ENCODE peak calls at places on chromosomes 11 and 22, in ten cellular contexts. Z is cardiac fibroblast; L is breast epithelium; Q is dorsolateral prefrontal cortex; B is fibroblast of pulmonary artery; G is CD8-positive, alpha-beta T cell; M is HL-60; U is heart left ventricle; P is endothelial cell of umbilical vein; K is brain microvascular endothelial cell. Y is an unnamed sample.

GRCh38 chr11:70297341-70297740 is 26.9 kb downstream of the PPFIA1 start:
- DNase-seq in P (peak; percentile 15), Q (no peak), Z (peak; percentile 68), K (peak; percentile 34), M (no peak), B (no peak), G (no peak), L (no peak), U (no peak), Y (peak; percentile 32)

GRCh38 chr11:113615773-113616172 is 90.3 kb downstream of the TMPRSS5 start:
- DNase-seq in K (peak; percentile 19), Z (peak; percentile 58), G (no peak), P (no peak), U (no peak), Q (no peak), L (no peak), M (no peak), B (peak; percentile 19), Y (peak; percentile 33)

GRCh38 chr11:65112551-65113360 is 1.1 kb downstream of the TM7SF2 start:
- DNase-seq in P (peak; percentile 60), B (peak; percentile 42), G (peak; percentile 55), L (no peak), U (peak; percentile 85), Q (peak; percentile 78), Z (peak; percentile 40), K (no peak), M (no peak), Y (peak; percentile 48)

GRCh38 chr11:10937416-10937815 is 79.6 kb upstream of the ZBED5 start:
- DNase-seq in M (no peak), B (no peak), U (no peak), G (no peak), Q (no peak), K (no peak), P (no peak), L (no peak), Z (no peak), Y (no peak)

GRCh38 chr22:42270178-42270511 is 308 bp downstream of the TCF20 start:
- DNase-seq in P (peak; percentile 21), U (no peak), B (no peak), K (no peak), Q (no peak), Z (no peak), G (no peak), L (no peak), M (peak; percentile 25), Y (no peak)

GRCh38 chr22:47294222-47294532 is 531.7 kb downstream of the TBC1D22A start:
- DNase-seq in B (peak; percentile 56), M (no peak), K (peak; percentile 3), P (no peak), L (peak; percentile 40), Q (no peak), U (peak; percentile 39), Z (peak; percentile 28), G (no peak), Y (peak; percentile 73)

GRCh38 chr11:27926981-27927481 is 180.9 kb downstream of the KIF18A start:
- DNase-seq in P (no peak), G (no peak), B (peak; percentile 60), Z (peak; percentile 58), M (peak; percentile 80), Q (no peak), L (no peak), U (no peak), K (peak; percentile 79), Y (peak; percentile 72)

GRCh38 chr22:27405672-27406388 is 395.7 kb downstream of the MN1 start:
- DNase-seq in B (peak; percentile 65), U (peak; percentile 83), K (no peak), G (no peak), Q (peak; percentile 70), M (peak; percentile 1), L (peak; percentile 63), P (peak; percentile 43), Z (peak; percentile 69), Y (peak; percentile 60)

GRCh38 chr11:18471995-18472394 is 16.3 kb downstream of the LDHAL6A start:
- DNase-seq in K (no peak), B (no peak), L (no peak), Z (no peak), G (no peak), P (no peak), M (no peak), Q (no peak), U (no peak), Y (no peak)

GRCh38 chr11:130103296-130103814 is 33.7 kb downstream of the APLP2 start:
- DNase-seq in P (peak; percentile 75), Q (no peak), U (no peak), L (no peak), K (peak; percentile 95), M (no peak), G (no peak), B (peak; percentile 75), Z (peak; percentile 93), Y (peak; percentile 98)

GRCh38 chr22:39353346-39353745 is 3.6 kb downstream of the SYNGR1 start:
- DNase-seq in K (no peak), Z (peak; percentile 31), M (no peak), B (no peak), G (no peak), U (peak; percentile 57), L (no peak), Q (peak; percentile 54), P (no peak), Y (peak; percentile 24)

GRCh38 chr11:117725048-117725734 is 71.8 kb downstream of the DSCAML1 start:
- DNase-seq in B (no peak), L (no peak), Z (no peak), M (no peak), P (no peak), K (no peak), U (no peak), G (no peak), Q (no peak), Y (no peak)

GRCh38 chr11:34404280-34404679 is 34.5 kb upstream of the CAT start:
- DNase-seq in G (no peak), M (no peak), K (no peak), L (no peak), Q (no peak), U (no peak), Z (no peak), B (no peak), P (no peak), Y (no peak)

GRCh38 chr11:2587132-2587930 is 112.5 kb downstream of the KCNQ1OT1 start:
- DNase-seq in B (no peak), Z (no peak), K (no peak), P (no peak), Q (no peak), M (no peak), G (no peak), L (peak; percentile 49), U (peak; percentile 58), Y (no peak)

GRCh38 chr11:78318321-78318720 is 99.3 kb downstream of the GAB2 start:
- DNase-seq in P (peak; percentile 80), L (no peak), Z (no peak), B (peak; percentile 26), K (no peak), G (no peak), M (no peak), Q (no peak), U (no peak), Y (no peak)
- H3K4me3 ChIP-seq in P (no peak overlapping the region), L (no peak overlapping the region), Z (no peak overlapping the region), B (no peak overlapping the region), K (no peak overlapping the region), G (no peak overlapping the region), M (no peak overlapping the region), Q (peak overlapping the region; percentile 21), U (no peak overlapping the region), Y (no peak overlapping the region)

GRCh38 chr22:37544955-37545702 is 15.2 kb upstream of the CDC42EP1 start:
- DNase-seq in U (peak; percentile 80), Q (peak; percentile 62), K (peak; percentile 54), M (no peak), B (peak; percentile 79), Z (peak; percentile 80), P (peak; percentile 80), L (no peak), G (no peak), Y (peak; percentile 74)
- TF ChIP-seq CTCF in U (peak; percentile 72), Q (peak; percentile 60), K (peak; percentile 94), M (peak; percentile 75), B (peak; percentile 87), Z (peak; percentile 96), P (peak; percentile 88), L (peak; percentile 13), G (peak; percentile 50), Y (peak; percentile 91)

GRCh38 chr11:120343429-120343828 is 7.2 kb downstream of the ARHGEF12 start:
- DNase-seq in P (no peak), Q (no peak), U (no peak), B (no peak), Z (no peak), M (no peak), G (no peak), K (no peak), L (no peak), Y (no peak)

GRCh38 chr11:120346233-120346632 is 10.0 kb downstream of the ARHGEF12 start:
- DNase-seq in K (no peak), L (no peak), G (no peak), U (no peak), M (no peak), B (no peak), P (no peak), Q (no peak), Z (no peak), Y (no peak)

GRCh38 chr11:120342678-120343077 is 6.5 kb downstream of the ARHGEF12 start:
- DNase-seq in P (no peak), K (no peak), Z (no peak), U (no peak), B (no peak), G (no peak), M (no peak), L (no peak), Q (no peak), Y (no peak)

GRCh38 chr11:120342226-120342625 is 6.0 kb downstream of the ARHGEF12 start:
- DNase-seq in L (no peak), Q (no peak), G (no peak), Z (no peak), K (no peak), P (peak; percentile 69), B (no peak), U (no peak), M (no peak), Y (no peak)

DNA sequence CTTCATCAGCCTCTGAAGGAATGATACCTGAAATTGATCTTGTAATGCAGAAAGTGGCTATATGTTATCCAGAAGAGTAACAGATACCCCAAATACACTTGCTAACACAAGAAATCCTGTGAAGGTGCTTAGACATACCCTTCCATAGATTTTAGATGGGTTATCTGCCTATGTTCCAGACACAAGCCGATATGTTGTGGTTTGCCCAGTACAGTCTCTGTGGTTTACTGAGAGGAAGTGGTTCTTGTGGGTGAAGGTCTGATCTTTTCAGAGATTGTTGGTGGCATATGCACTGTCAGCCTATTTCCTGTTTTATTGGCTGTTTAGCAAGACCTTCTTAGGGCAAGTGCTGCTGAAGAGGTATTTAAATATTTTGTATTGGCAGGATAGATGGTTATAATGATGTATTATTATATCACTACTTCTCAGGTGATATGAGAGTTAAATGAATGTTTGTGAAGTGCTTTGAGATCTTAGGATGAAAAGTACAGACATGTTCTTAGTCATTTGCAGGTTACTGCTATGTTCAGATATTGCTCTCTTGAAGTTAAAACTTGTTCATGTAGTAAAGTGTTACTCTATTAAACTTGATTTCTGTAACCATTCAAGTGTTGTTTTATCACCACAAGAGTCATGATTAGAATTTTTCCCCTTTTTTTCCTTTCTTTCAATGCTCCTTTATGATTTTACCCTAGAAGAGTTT is 8.2 kb downstream of the ARHGEF12 start:
- DNase-seq in L (no peak), G (peak; percentile 10), B (no peak), M (peak; percentile 26), K (peak; percentile 53), U (no peak), Q (no peak), Z (peak; percentile 43), P (no peak), Y (peak; percentile 62)
- H3K4me3 ChIP-seq in L (no peak overlapping the region), G (no peak overlapping the region), B (no peak overlapping the region), M (no peak overlapping the region), K (no peak overlapping the region), U (no peak overlapping the region), Q (no peak overlapping the region), Z (no peak overlapping the region), P (no peak overlapping the region), Y (no peak overlapping the region)

GRCh38 chr11:944711-945470 is 19.2 kb downstream of the AP2A2 start:
- DNase-seq in B (peak; percentile 50), K (no peak), Q (no peak), U (peak; percentile 27), L (no peak), M (no peak), P (no peak), G (no peak), Z (peak; percentile 15), Y (peak; percentile 76)
- TF ChIP-seq CTCF in B (peak; percentile 33), K (peak; percentile 56), Q (no peak), U (no peak), L (no peak), M (no peak), P (no peak), G (no peak), Z (peak; percentile 12), Y (peak; percentile 49)

Y was measured in choroid plexus epithelial cell.